ENCODE peak calls at places on chromosomes 7 and 10, in ten cellular contexts. One of them, this sample, is unnamed.

GRCh38 chr10:23194471-23194965 is 2.4 kb downstream of the PTF1A start:
- DNase-seq in left lung: no peak
- DNase-seq in foreskin fibroblast: no peak
- DNase-seq in neural crest cell: no peak
- DNase-seq in left ventricle myocardium inferior: no peak
- DNase-seq in PC-3: no peak
- DNase-seq in kidney: no peak
- DNase-seq in GM12878: no peak
- DNase-seq in psoas muscle: no peak
- DNase-seq in astrocyte of the cerebellum: no peak
- DNase-seq in this sample: no peak

GRCh38 chr10:71333154-71333887 is 14.3 kb downstream of the SLC29A3 start:
- DNase-seq in psoas muscle: no peak
- DNase-seq in left ventricle myocardium inferior: no peak
- DNase-seq in foreskin fibroblast: no peak
- DNase-seq in astrocyte of the cerebellum: no peak
- DNase-seq in neural crest cell: no peak
- DNase-seq in kidney: no peak
- DNase-seq in PC-3: no peak
- DNase-seq in GM12878: no peak
- DNase-seq in left lung: no peak
- DNase-seq in this sample: peak; percentile 59

GRCh38 chr7:91916068-91916440 is 24.6 kb upstream of the AKAP9 start:
- DNase-seq in foreskin fibroblast: no peak
- DNase-seq in astrocyte of the cerebellum: no peak
- DNase-seq in psoas muscle: no peak
- DNase-seq in PC-3: no peak
- DNase-seq in left ventricle myocardium inferior: no peak
- DNase-seq in neural crest cell: no peak
- DNase-seq in left lung: no peak
- DNase-seq in GM12878: no peak
- DNase-seq in kidney: no peak
- DNase-seq in this sample: no peak

GRCh38 chr10:71782221-71782916 is 9.0 kb upstream of the VSIR start:
- DNase-seq in neural crest cell: no peak
- DNase-seq in foreskin fibroblast: no peak
- DNase-seq in left lung: no peak
- DNase-seq in GM12878: no peak
- DNase-seq in astrocyte of the cerebellum: no peak
- DNase-seq in PC-3: no peak
- DNase-seq in left ventricle myocardium inferior: no peak
- DNase-seq in psoas muscle: no peak
- DNase-seq in kidney: peak; percentile 56
- DNase-seq in this sample: no peak

GRCh38 chr10:62430881-62431280 is 56.7 kb downstream of the ZNF365 start:
- DNase-seq in astrocyte of the cerebellum: no peak
- DNase-seq in GM12878: no peak
- DNase-seq in psoas muscle: no peak
- DNase-seq in left ventricle myocardium inferior: no peak
- DNase-seq in neural crest cell: no peak
- DNase-seq in foreskin fibroblast: no peak
- DNase-seq in left lung: no peak
- DNase-seq in PC-3: no peak
- DNase-seq in kidney: no peak
- DNase-seq in this sample: no peak

GRCh38 chr7:132298782-132299181 is 277.5 kb downstream of the PLXNA4 start:
- DNase-seq in astrocyte of the cerebellum: peak; percentile 46
- DNase-seq in GM12878: no peak
- DNase-seq in PC-3: peak; percentile 55
- DNase-seq in neural crest cell: no peak
- DNase-seq in left lung: no peak
- DNase-seq in psoas muscle: no peak
- DNase-seq in left ventricle myocardium inferior: no peak
- DNase-seq in foreskin fibroblast: peak; percentile 58
- DNase-seq in kidney: no peak
- DNase-seq in this sample: peak; percentile 20

GRCh38 chr10:20327954-20328353 is 511.7 kb downstream of the PLXDC2 start:
- DNase-seq in astrocyte of the cerebellum: no peak
- DNase-seq in neural crest cell: no peak
- DNase-seq in left ventricle myocardium inferior: no peak
- DNase-seq in left lung: no peak
- DNase-seq in kidney: no peak
- DNase-seq in foreskin fibroblast: no peak
- DNase-seq in PC-3: no peak
- DNase-seq in GM12878: no peak
- DNase-seq in psoas muscle: no peak
- DNase-seq in this sample: no peak

GRCh38 chr7:20385121-20385520 is 54.4 kb downstream of the ITGB8 start:
- DNase-seq in left lung: no peak
- DNase-seq in foreskin fibroblast: peak; percentile 69
- DNase-seq in astrocyte of the cerebellum: peak; percentile 85
- DNase-seq in psoas muscle: no peak
- DNase-seq in left ventricle myocardium inferior: no peak
- DNase-seq in neural crest cell: no peak
- DNase-seq in PC-3: peak; percentile 85
- DNase-seq in kidney: no peak
- DNase-seq in GM12878: no peak
- DNase-seq in this sample: no peak

GRCh38 chr7:44281811-44282600 is 43.4 kb downstream of the CAMK2B start:
- DNase-seq in foreskin fibroblast: no peak
- DNase-seq in kidney: peak; percentile 56
- DNase-seq in left ventricle myocardium inferior: peak; percentile 6
- DNase-seq in neural crest cell: no peak
- DNase-seq in astrocyte of the cerebellum: no peak
- DNase-seq in psoas muscle: no peak
- DNase-seq in left lung: peak; percentile 70
- DNase-seq in GM12878: no peak
- DNase-seq in PC-3: no peak
- DNase-seq in this sample: no peak

GRCh38 chr10:106866244-106866845 is 298.2 kb downstream of the SORCS1 start:
- DNase-seq in foreskin fibroblast: no peak
- DNase-seq in astrocyte of the cerebellum: no peak
- DNase-seq in neural crest cell: no peak
- DNase-seq in GM12878: peak; percentile 58
- DNase-seq in left ventricle myocardium inferior: no peak
- DNase-seq in kidney: no peak
- DNase-seq in psoas muscle: no peak
- DNase-seq in left lung: no peak
- DNase-seq in PC-3: no peak
- DNase-seq in this sample: no peak

GRCh38 chr7:112898432-112899290 is 108.5 kb upstream of the TMEM168 start:
- DNase-seq in left lung: no peak
- DNase-seq in psoas muscle: no peak
- DNase-seq in astrocyte of the cerebellum: peak; percentile 84
- DNase-seq in neural crest cell: peak; percentile 46
- DNase-seq in PC-3: peak; percentile 78
- DNase-seq in left ventricle myocardium inferior: no peak
- DNase-seq in GM12878: peak; percentile 32
- DNase-seq in foreskin fibroblast: peak; percentile 82
- DNase-seq in kidney: no peak
- DNase-seq in this sample: peak; percentile 78

GRCh38 chr7:143909863-143910262 is 7.9 kb upstream of the TCAF1 start:
- DNase-seq in left ventricle myocardium inferior: no peak
- DNase-seq in PC-3: no peak
- DNase-seq in astrocyte of the cerebellum: no peak
- DNase-seq in kidney: no peak
- DNase-seq in GM12878: no peak
- DNase-seq in foreskin fibroblast: no peak
- DNase-seq in left lung: no peak
- DNase-seq in psoas muscle: no peak
- DNase-seq in neural crest cell: no peak
- DNase-seq in this sample: no peak

GRCh38 chr7:29884399-29885272 is 78.3 kb downstream of the WIPF3 start:
- DNase-seq in PC-3: peak; percentile 70
- DNase-seq in kidney: no peak
- DNase-seq in foreskin fibroblast: no peak
- DNase-seq in GM12878: no peak
- DNase-seq in psoas muscle: no peak
- DNase-seq in neural crest cell: no peak
- DNase-seq in left ventricle myocardium inferior: no peak
- DNase-seq in left lung: no peak
- DNase-seq in astrocyte of the cerebellum: no peak
- DNase-seq in this sample: no peak
- TF ChIP-seq CTCF in PC-3: peak; percentile 27
- TF ChIP-seq CTCF in kidney: no peak
- TF ChIP-seq CTCF in foreskin fibroblast: no peak
- TF ChIP-seq CTCF in GM12878: no peak
- TF ChIP-seq CTCF in psoas muscle: no peak
- TF ChIP-seq CTCF in neural crest cell: peak; percentile 41
- TF ChIP-seq CTCF in left ventricle myocardium inferior: no peak
- TF ChIP-seq CTCF in left lung: no peak
- TF ChIP-seq CTCF in astrocyte of the cerebellum: no peak
- TF ChIP-seq CTCF in this sample: no peak

DNA sequence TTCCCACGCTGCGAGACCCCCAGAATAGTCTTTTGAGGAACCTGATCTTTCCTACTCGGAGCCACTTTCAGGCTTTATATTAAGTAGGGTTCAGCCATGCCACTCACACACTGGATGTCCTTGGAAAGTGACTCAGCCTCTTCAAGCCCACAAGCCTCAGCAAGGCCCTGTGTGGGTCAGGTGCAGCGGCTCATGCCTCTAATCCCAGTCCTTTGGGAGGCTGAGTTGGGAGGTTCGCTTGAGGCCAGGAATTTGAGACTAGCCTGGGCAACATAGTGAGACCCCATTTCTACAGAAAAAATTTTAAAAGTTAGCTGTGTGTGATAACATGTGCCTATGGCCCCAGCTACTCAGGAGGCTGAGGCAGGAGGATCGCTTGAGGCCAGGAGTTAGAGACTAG is 119.7 kb upstream of the TNRC18 start:
- DNase-seq in neural crest cell: no peak
- DNase-seq in left lung: no peak
- DNase-seq in kidney: no peak
- DNase-seq in astrocyte of the cerebellum: no peak
- DNase-seq in left ventricle myocardium inferior: no peak
- DNase-seq in GM12878: no peak
- DNase-seq in PC-3: no peak
- DNase-seq in psoas muscle: no peak
- DNase-seq in foreskin fibroblast: no peak
- DNase-seq in this sample: no peak
- TF ChIP-seq CTCF in neural crest cell: no peak
- TF ChIP-seq CTCF in left lung: no peak
- TF ChIP-seq CTCF in kidney: no peak
- TF ChIP-seq CTCF in astrocyte of the cerebellum: no peak
- TF ChIP-seq CTCF in left ventricle myocardium inferior: no peak
- TF ChIP-seq CTCF in GM12878: no peak
- TF ChIP-seq CTCF in PC-3: no peak
- TF ChIP-seq CTCF in psoas muscle: no peak
- TF ChIP-seq CTCF in foreskin fibroblast: no peak
- TF ChIP-seq CTCF in this sample: no peak

DNA sequence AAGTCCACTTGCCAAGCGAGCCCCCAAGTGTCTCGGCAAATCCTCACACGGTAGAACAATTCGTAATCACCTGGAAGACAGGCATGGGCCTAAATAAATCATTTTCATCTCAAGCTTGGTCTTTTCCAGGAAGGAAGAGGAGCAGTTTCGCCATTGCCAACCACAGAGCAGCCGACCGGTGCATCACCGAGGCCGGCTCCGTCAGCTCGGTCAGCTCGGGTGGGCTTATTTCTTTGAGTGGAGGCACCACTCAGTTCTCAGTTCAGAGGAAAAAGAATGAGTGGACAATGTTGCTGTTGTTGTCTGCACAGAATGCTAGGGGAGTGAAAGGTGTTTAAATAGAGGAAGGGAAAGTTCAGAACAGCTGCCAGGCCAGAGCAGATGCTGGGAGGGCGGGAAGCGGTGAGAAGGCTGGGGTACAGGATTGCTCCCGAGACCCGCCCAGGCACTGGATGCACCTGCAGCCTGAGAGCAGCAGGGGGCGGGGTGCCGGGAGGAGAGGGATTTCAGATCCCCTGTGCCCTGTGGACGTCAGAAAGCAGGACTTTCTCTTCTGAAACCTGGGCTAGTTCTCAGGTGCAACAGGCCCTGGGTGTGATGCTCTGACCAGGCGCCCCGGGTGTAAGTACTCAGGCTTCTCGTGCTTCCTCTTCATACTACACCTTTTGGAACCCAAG is 17.7 kb upstream of the IGFBP3 start:
- DNase-seq in astrocyte of the cerebellum: no peak
- DNase-seq in foreskin fibroblast: no peak
- DNase-seq in PC-3: no peak
- DNase-seq in left lung: no peak
- DNase-seq in neural crest cell: no peak
- DNase-seq in left ventricle myocardium inferior: no peak
- DNase-seq in psoas muscle: no peak
- DNase-seq in GM12878: no peak
- DNase-seq in kidney: no peak
- DNase-seq in this sample: no peak
- TF ChIP-seq CTCF in astrocyte of the cerebellum: no peak
- TF ChIP-seq CTCF in foreskin fibroblast: no peak
- TF ChIP-seq CTCF in PC-3: peak; percentile 41
- TF ChIP-seq CTCF in left lung: no peak
- TF ChIP-seq CTCF in neural crest cell: peak; percentile 40
- TF ChIP-seq CTCF in left ventricle myocardium inferior: no peak
- TF ChIP-seq CTCF in psoas muscle: no peak
- TF ChIP-seq CTCF in GM12878: peak; percentile 21
- TF ChIP-seq CTCF in kidney: no peak
- TF ChIP-seq CTCF in this sample: no peak

GRCh38 chr10:103854687-103855423 is 521 bp downstream of the SH3PXD2A start:
- DNase-seq in neural crest cell: peak; percentile 53
- DNase-seq in kidney: no peak
- DNase-seq in left ventricle myocardium inferior: peak; percentile 57
- DNase-seq in left lung: no peak
- DNase-seq in psoas muscle: peak; percentile 77
- DNase-seq in foreskin fibroblast: peak; percentile 64
- DNase-seq in GM12878: no peak
- DNase-seq in astrocyte of the cerebellum: no peak
- DNase-seq in PC-3: no peak
- DNase-seq in this sample: peak; percentile 23
- TF ChIP-seq CTCF in neural crest cell: peak; percentile 40
- TF ChIP-seq CTCF in kidney: no peak
- TF ChIP-seq CTCF in left ventricle myocardium inferior: peak; percentile 43
- TF ChIP-seq CTCF in left lung: peak; percentile 7
- TF ChIP-seq CTCF in psoas muscle: no peak
- TF ChIP-seq CTCF in foreskin fibroblast: peak; percentile 13
- TF ChIP-seq CTCF in GM12878: no peak
- TF ChIP-seq CTCF in astrocyte of the cerebellum: peak; percentile 40
- TF ChIP-seq CTCF in PC-3: peak; percentile 23
- TF ChIP-seq CTCF in this sample: peak; percentile 4

GRCh38 chr7:23357190-23358093 is 58.3 kb downstream of the MALSU1 start:
- DNase-seq in left lung: no peak
- DNase-seq in left ventricle myocardium inferior: no peak
- DNase-seq in astrocyte of the cerebellum: no peak
- DNase-seq in psoas muscle: no peak
- DNase-seq in kidney: no peak
- DNase-seq in GM12878: no peak
- DNase-seq in PC-3: peak; percentile 87
- DNase-seq in neural crest cell: no peak
- DNase-seq in foreskin fibroblast: peak; percentile 66
- DNase-seq in this sample: peak; percentile 74
- TF ChIP-seq CTCF in left lung: peak; percentile 19
- TF ChIP-seq CTCF in left ventricle myocardium inferior: peak; percentile 30
- TF ChIP-seq CTCF in astrocyte of the cerebellum: peak; percentile 7
- TF ChIP-seq CTCF in psoas muscle: peak; percentile 14
- TF ChIP-seq CTCF in kidney: no peak
- TF ChIP-seq CTCF in GM12878: peak; percentile 23
- TF ChIP-seq CTCF in PC-3: peak; percentile 75
- TF ChIP-seq CTCF in neural crest cell: peak; percentile 67
- TF ChIP-seq CTCF in foreskin fibroblast: no peak
- TF ChIP-seq CTCF in this sample: peak; percentile 52

GRCh38 chr10:89256338-89256737 is 4.8 kb upstream of the LIPA start:
- DNase-seq in kidney: no peak
- DNase-seq in neural crest cell: no peak
- DNase-seq in psoas muscle: no peak
- DNase-seq in PC-3: no peak
- DNase-seq in left ventricle myocardium inferior: no peak
- DNase-seq in GM12878: no peak
- DNase-seq in left lung: no peak
- DNase-seq in foreskin fibroblast: no peak
- DNase-seq in astrocyte of the cerebellum: no peak
- DNase-seq in this sample: no peak
- TF ChIP-seq CTCF in kidney: no peak
- TF ChIP-seq CTCF in neural crest cell: no peak
- TF ChIP-seq CTCF in psoas muscle: no peak
- TF ChIP-seq CTCF in PC-3: no peak
- TF ChIP-seq CTCF in left ventricle myocardium inferior: no peak
- TF ChIP-seq CTCF in GM12878: no peak
- TF ChIP-seq CTCF in left lung: no peak
- TF ChIP-seq CTCF in foreskin fibroblast: no peak
- TF ChIP-seq CTCF in astrocyte of the cerebellum: no peak
- TF ChIP-seq CTCF in this sample: no peak

This sample was measured in MCF 10A.